ENCODE peak calls at places on chromosomes 11 and 22, in five cellular contexts. A is PC-3, W is MM.1S, I is IMR-90, K is trophoblast cell. Y is an unnamed sample. For H3K27me3, the result is how much of the 10 kb centered on the place peaks cover.

GRCh38 chr11:15223318-15223717 is 108.6 kb downstream of the INSC start:
- DNase-seq in K (no peak), W (no peak), I (peak), A (no peak), Y (no peak)

GRCh38 chr22:40025856-40026255 is 31.1 kb downstream of the FAM83F start:
- DNase-seq in K (no peak), A (no peak), W (no peak), I (no peak), Y (no peak)

GRCh38 chr11:75467881-75468280 is 34.9 kb upstream of the KLHL35 start:
- DNase-seq in K (no peak), I (no peak), W (no peak), A (no peak), Y (no peak)

GRCh38 chr22:34736081-34736480 is 329.9 kb upstream of the ISX start:
- DNase-seq in A (no peak), I (no peak), W (no peak), K (no peak), Y (no peak)

GRCh38 chr11:35298369-35298768 is 121.0 kb downstream of the SLC1A2 start:
- DNase-seq in K (peak), I (peak), A (no peak), W (no peak), Y (no peak)

GRCh38 chr22:39932918-39933649 is 27.1 kb upstream of the TMA7B start:
- DNase-seq in K (peak), I (no peak), A (peak), W (peak), Y (no peak)

GRCh38 chr22:49662681-49663080 is 165.0 kb downstream of the BRD1 start:
- DNase-seq in W (no peak), A (no peak), I (no peak), K (no peak), Y (no peak)

GRCh38 chr22:30287626-30288413 is 1.5 kb downstream of the CASTOR1 start:
- DNase-seq in I (peak), W (peak), A (peak), K (peak), Y (peak)

GRCh38 chr22:47379037-47379436 is 616.6 kb downstream of the TBC1D22A start:
- DNase-seq in K (peak), A (no peak), I (no peak), W (no peak), Y (no peak)

GRCh38 chr11:116353517-116353916 is 419.3 kb downstream of the BUD13 start:
- DNase-seq in I (no peak), K (no peak), W (no peak), A (no peak), Y (no peak)

GRCh38 chr11:76153609-76153949 is 52.7 kb downstream of the WNT11 start:
- DNase-seq in K (peak), I (peak), A (peak), W (no peak), Y (peak)

GRCh38 chr11:1163321-1163910 is 5.7 kb downstream of the MUC5AC start:
- DNase-seq in W (no peak), K (no peak), A (no peak), I (no peak), Y (no peak)

GRCh38 chr22:19448076-19448607 is 631 bp upstream of the C22orf39 start:
- DNase-seq in K (peak), I (peak), A (peak), W (peak), Y (peak)

GRCh38 chr11:123203934-123204333 is 8.9 kb upstream of the CLMP start:
- DNase-seq in A (no peak), I (peak), K (peak), W (no peak), Y (no peak)

GRCh38 chr11:120121914-120122473 is 15.9 kb downstream of the TRIM29 start:
- DNase-seq in A (peak), W (no peak), K (peak), I (no peak), Y (peak)

GRCh38 chr22:39132871-39133524 is 19.5 kb downstream of the CBX7 start:
- DNase-seq in A (no peak), W (no peak), K (no peak), I (no peak), Y (no peak)

GRCh38 chr11:112273066-112273465 is 12.4 kb upstream of the PLET1 start:
- DNase-seq in I (no peak), K (peak), A (no peak), W (no peak), Y (no peak)

GRCh38 chr11:110939471-110939870 is 227.2 kb upstream of the ARHGAP20 start:
- DNase-seq in I (no peak), W (no peak), A (no peak), K (no peak), Y (no peak)

GRCh38 chr11:119641991-119642745 is 86.8 kb downstream of the NECTIN1 start:
- DNase-seq in I (peak), W (peak), K (peak), A (peak), Y (no peak)

GRCh38 chr11:132125855-132126841 is 755.7 kb downstream of the NTM start:
- DNase-seq in W (peak), K (no peak), I (peak), A (peak), Y (no peak)

GRCh38 chr11:125381499-125381898 is 114.6 kb downstream of the FEZ1 start:
- DNase-seq in W (no peak), I (no peak), K (no peak), A (no peak), Y (no peak)

GRCh38 chr22:40175571-40176105 is 2.1 kb upstream of the TNRC6B start:
- DNase-seq in W (no peak), A (no peak), K (no peak), I (no peak), Y (no peak)

GRCh38 chr11:3091081-3091845 is 34.0 kb upstream of the CARS1 start:
- DNase-seq in A (no peak), W (no peak), I (no peak), K (no peak), Y (no peak)

GRCh38 chr22:40429481-40429880 is 59.1 kb downstream of the SGSM3 start:
- DNase-seq in W (no peak), K (no peak), I (no peak), A (no peak), Y (no peak)

GRCh38 chr11:96622026-96622634 is 232.3 kb downstream of the JRKL start:
- DNase-seq in I (no peak), A (no peak), K (peak), W (no peak), Y (peak)

GRCh38 chr11:116861539-116861938 is 24.1 kb upstream of the APOA1 start:
- DNase-seq in W (no peak), K (peak), A (peak), I (peak), Y (no peak)

GRCh38 chr11:118658372-118659313 is 20.8 kb downstream of the TREH start:
- DNase-seq in A (peak), I (no peak), K (no peak), W (no peak), Y (no peak)

GRCh38 chr11:55791606-55792005 is 3.8 kb upstream of the OR5D14 start:
- DNase-seq in K (no peak), W (no peak), A (no peak), I (no peak), Y (no peak)

GRCh38 chr11:57729479-57729878 is 11.8 kb upstream of the SELENOH start:
- DNase-seq in I (no peak), A (no peak), W (no peak), K (no peak), Y (no peak)

GRCh38 chr11:132126973-132127900 is 756.8 kb downstream of the NTM start:
- DNase-seq in K (peak), I (peak), W (peak), A (peak), Y (no peak)

GRCh38 chr22:45757068-45757467 is 85.4 kb downstream of the ATXN10 start:
- DNase-seq in K (peak), I (peak), A (no peak), W (no peak), Y (no peak)
- H3K27ac ChIP-seq in K (no peak), I (no peak), A (no peak), W (no peak), Y (no peak)

GRCh38 chr22:45908961-45909360 is 68.0 kb downstream of the WNT7B start:
- DNase-seq in I (no peak), W (no peak), A (no peak), K (no peak), Y (no peak)

GRCh38 chr22:45905924-45906865 is 70.8 kb downstream of the WNT7B start:
- DNase-seq in I (peak), A (no peak), W (no peak), K (peak), Y (no peak)

GRCh38 chr22:45907378-45907777 is 69.6 kb downstream of the WNT7B start:
- DNase-seq in W (no peak), A (no peak), K (no peak), I (no peak), Y (no peak)

GRCh38 chr22:45906946-45907345 is 70.0 kb downstream of the WNT7B start:
- DNase-seq in I (no peak), A (no peak), K (no peak), W (no peak), Y (no peak)

GRCh38 chr22:45907996-45908395 is 69.0 kb downstream of the WNT7B start:
- DNase-seq in A (no peak), I (no peak), K (no peak), W (no peak), Y (no peak)
- H3K27me3 ChIP-seq in A (under half), I (under half), K (under half), W (half or more), Y (under half)

GRCh38 chr22:29011868-29012428 is 49.7 kb downstream of the C22orf31 start:
- DNase-seq in A (no peak), I (no peak), K (no peak), W (no peak), Y (no peak)
- H3K4me2 ChIP-seq in A (no peak), I (no peak), K (no peak), W (no peak), Y (no peak)

GRCh38 chr11:71282581-71283351 is 30.4 kb upstream of the SHANK2 start:
- DNase-seq in A (peak), K (peak), W (no peak), I (no peak), Y (peak)
- H3K27ac ChIP-seq in A (peak), K (no peak), W (no peak), I (no peak), Y (peak)

DNA sequence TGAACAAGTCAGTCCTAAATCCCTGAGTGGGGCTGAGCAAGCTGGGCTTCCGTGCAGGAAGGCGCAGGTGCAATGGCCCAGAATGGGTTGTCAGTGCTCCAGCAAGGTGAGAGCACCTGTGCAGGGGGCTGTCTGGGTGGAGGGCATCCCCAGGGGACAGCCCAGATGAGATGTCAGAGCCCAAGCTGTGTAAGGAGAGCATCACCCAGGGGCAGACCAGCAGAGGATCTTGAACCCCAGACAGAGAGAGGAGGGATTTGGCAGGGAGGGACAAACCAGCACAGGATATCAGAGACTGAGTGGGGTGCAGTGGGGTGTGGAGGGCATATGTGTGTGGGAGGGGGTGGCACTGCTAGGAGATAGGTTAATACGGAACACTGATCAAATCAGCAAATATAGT is 114.9 kb upstream of the TMEM45B start:
- DNase-seq in A (no peak), W (no peak), I (no peak), K (no peak), Y (no peak)
- H3K27me3 ChIP-seq in A (under half), W (under half), I (under half), K (under half), Y (under half)

DNA sequence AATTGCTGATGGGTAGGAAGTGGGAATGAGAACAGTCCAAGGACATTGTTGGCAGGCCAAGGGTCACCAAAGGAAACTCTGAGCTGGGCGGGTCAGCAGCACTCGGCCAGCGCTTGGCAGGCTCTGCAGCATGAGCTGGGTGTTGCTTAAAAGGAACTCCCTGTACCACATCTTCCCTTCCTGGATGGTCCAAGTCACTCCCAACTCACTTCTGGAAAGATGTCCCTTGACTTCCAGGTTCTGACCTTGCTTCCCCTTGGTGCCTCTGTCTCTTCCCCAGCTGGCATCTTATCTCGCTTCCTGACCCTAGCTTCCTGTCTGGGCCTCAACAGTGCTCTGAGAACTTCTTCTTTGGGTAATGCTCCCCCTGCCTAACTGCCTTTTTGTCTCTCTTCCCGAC is 24.8 kb upstream of the SWAP70 start:
- DNase-seq in I (no peak), A (no peak), K (no peak), W (no peak), Y (no peak)
- H3K4me2 ChIP-seq in I (no peak), A (no peak), K (no peak), W (no peak), Y (no peak)

GRCh38 chr11:19243143-19243542 is 2.4 kb upstream of the E2F8 start:
- DNase-seq in W (peak), I (no peak), A (peak), K (no peak), Y (no peak)

GRCh38 chr11:19241260-19242183 is 777 bp upstream of the E2F8 start:
- DNase-seq in W (peak), K (no peak), A (peak), I (no peak), Y (peak)

GRCh38 chr11:19242184-19242932 is 1.6 kb upstream of the E2F8 start:
- DNase-seq in A (no peak), K (peak), W (no peak), I (no peak), Y (no peak)

GRCh38 chr11:19239039-19239438 is 1.7 kb downstream of the E2F8 start:
- DNase-seq in W (no peak), I (no peak), A (no peak), K (no peak), Y (no peak)

GRCh38 chr11:19240420-19241259 is at the start of gene E2F8:
- DNase-seq in K (peak), W (peak), I (peak), A (peak), Y (peak)
- H3K27ac ChIP-seq in K (peak), W (peak), I (no peak), A (peak), Y (peak)

DNA sequence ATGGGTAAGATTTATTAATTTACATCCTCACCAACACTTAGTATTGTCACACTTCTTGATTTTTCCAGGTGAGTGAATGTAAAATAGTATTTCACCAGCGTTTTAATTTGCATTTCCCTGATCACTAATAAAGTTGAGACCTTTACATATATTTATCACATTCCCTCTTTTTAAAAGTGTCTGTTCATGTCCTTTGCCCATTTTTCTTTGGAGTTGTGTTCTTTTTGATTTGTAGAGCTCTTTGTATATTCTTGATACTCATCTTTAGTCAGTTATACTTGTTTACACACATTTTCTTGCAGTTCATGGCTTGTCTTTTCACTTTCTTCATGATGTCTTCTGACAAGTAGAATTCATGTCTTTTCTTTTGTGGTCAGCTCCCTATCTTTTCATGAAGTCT is 2.2 kb upstream of the PLAAT5 start:
- DNase-seq in K (no peak), I (no peak), W (no peak), A (no peak), Y (no peak)
- H3K27me3 ChIP-seq in K (under half), I (under half), W (under half), A (under half), Y (under half)

GRCh38 chr11:69055598-69056516 is 7.1 kb downstream of the TPCN2 start:
- DNase-seq in W (peak), A (no peak), K (peak), I (no peak), Y (no peak)
- H3K4me2 ChIP-seq in W (peak), A (no peak), K (no peak), I (no peak), Y (no peak)

Y was measured in PC-9.